ENCODE peak calls at places on chromosomes 5 and 9, in seven cellular contexts. G is ovary, N is IMR-90, B is upper lobe of left lung, A is NB4, T is transverse colon, L is prostate gland. H is an unnamed sample.

GRCh38 chr5:169803077-169803981 is 166.3 kb downstream of the DOCK2 start:
- DNase-seq in G (peak; percentile 16), N (peak; percentile 100), B (peak; percentile 49), A (peak; percentile 94), T (peak; percentile 9), L (no peak), H (no peak)

GRCh38 chr9:81266086-81266485 is 423.3 kb downstream of the TLE1 start:
- DNase-seq in G (no peak), N (peak; percentile 55), B (no peak), A (no peak), T (no peak), L (no peak), H (no peak)

GRCh38 chr9:125660557-125660956 is 46.5 kb downstream of the MAPKAP1 start:
- DNase-seq in G (no peak), N (no peak), B (no peak), A (no peak), T (no peak), L (no peak), H (no peak)

GRCh38 chr5:116947691-116948528 is 373.3 kb upstream of the SEMA6A start:
- DNase-seq in G (no peak), N (no peak), B (peak; percentile 54), A (peak; percentile 78), T (peak; percentile 77), L (peak; percentile 36), H (peak; percentile 76)

GRCh38 chr9:117258201-117258866 is 156.5 kb downstream of the ASTN2 start:
- DNase-seq in G (no peak), N (no peak), B (no peak), A (no peak), T (no peak), L (no peak), H (no peak)

GRCh38 chr9:109771084-109771483 is 8.9 kb upstream of the PALM2AKAP2 start:
- DNase-seq in G (no peak), N (peak; percentile 78), B (no peak), A (no peak), T (no peak), L (no peak), H (no peak)

GRCh38 chr9:75918154-75918553 is 27.7 kb downstream of the PCSK5 start:
- DNase-seq in G (no peak), N (no peak), B (no peak), A (no peak), T (no peak), L (no peak), H (no peak)

GRCh38 chr5:111649516-111649915 is 107.5 kb downstream of the NREP start:
- DNase-seq in G (no peak), N (no peak), B (no peak), A (no peak), T (no peak), L (no peak), H (no peak)

GRCh38 chr5:124278636-124279035 is 467.8 kb downstream of the ZNF608 start:
- DNase-seq in G (no peak), N (no peak), B (no peak), A (no peak), T (no peak), L (no peak), H (no peak)

GRCh38 chr5:165079389-165079788 is 1574.0 kb downstream of the MAT2B start:
- DNase-seq in G (no peak), N (no peak), B (no peak), A (no peak), T (no peak), L (no peak), H (no peak)

GRCh38 chr5:92641031-92641962 is 939.7 kb downstream of the NR2F1-AS1 start:
- DNase-seq in G (peak; percentile 8), N (peak; percentile 66), B (no peak), A (no peak), T (no peak), L (peak; percentile 5), H (peak; percentile 79)

GRCh38 chr5:146203872-146204192 is 427 bp downstream of the RBM27 start:
- DNase-seq in G (no peak), N (no peak), B (no peak), A (no peak), T (no peak), L (no peak), H (no peak)

DNA sequence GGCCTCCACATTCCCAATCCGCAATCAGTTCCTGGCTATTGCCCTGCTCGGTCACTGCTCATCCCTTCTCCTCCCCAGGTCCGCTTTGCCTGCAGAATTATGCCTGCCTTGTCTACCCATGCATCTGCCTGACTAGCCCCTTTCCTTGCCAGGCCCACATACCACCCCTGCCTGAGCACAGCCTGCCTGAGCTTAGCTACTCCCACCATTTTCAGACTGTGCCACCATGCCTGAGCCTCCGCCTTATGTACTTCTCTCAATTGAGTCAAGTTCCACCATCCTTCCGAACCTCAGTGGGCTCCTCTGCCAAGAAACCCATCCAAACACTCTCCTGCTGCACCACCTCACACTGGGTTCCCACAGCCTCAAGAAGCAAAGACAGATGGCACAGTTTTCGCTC is 23.3 kb downstream of the P4HA2 start:
- DNase-seq in G (no peak), N (no peak), B (no peak), A (no peak), T (no peak), L (no peak), H (no peak)
- TF ChIP-seq POLR2A in G (no peak), N (no peak), B (no peak), A (no peak), T (no peak), L (no peak), H (no peak)

GRCh38 chr5:181204561-181205401 is at the start of gene TRIM7:
- DNase-seq in G (no peak), N (peak; percentile 20), B (no peak), A (no peak), T (peak; percentile 65), L (no peak), H (no peak)
- TF ChIP-seq POLR2A in G (no peak), N (no peak), B (no peak), A (no peak), T (no peak), L (peak; percentile 45), H (no peak)

DNA sequence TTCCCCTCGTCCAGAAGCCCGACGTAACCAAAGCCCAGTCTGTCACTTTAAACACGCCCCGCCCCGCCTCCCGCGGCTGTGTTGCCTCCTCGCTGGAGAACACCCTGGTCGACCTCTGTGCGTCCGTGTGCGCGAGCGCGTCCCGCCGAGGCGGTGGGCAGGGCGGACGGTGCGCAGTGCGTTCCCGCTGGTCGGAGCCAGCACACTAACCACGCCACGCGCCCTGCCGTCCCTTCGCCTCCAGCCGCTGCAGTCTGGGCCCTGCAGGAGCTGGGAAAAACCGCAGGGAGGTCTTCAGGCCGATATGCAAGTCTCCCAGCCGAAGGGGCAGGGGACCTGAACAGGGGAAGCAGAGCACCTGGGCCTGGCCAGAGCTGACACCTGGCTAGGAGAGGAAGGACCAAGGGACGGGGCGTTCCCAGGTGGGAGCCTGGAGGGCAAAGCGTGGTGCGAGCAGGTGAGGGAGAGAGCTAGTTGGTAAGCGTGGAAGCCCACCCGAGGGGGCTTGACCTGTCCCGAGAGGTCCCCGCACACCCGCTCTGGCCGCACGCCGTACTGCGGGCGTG is 1.3 kb upstream of the PHPT1 start:
- DNase-seq in G (no peak), N (peak; percentile 73), B (peak; percentile 89), A (peak; percentile 90), T (peak; percentile 94), L (peak; percentile 64), H (peak; percentile 72)
- TF ChIP-seq POLR2A in G (no peak), N (peak; percentile 24), B (peak; percentile 78), A (peak; percentile 85), T (peak; percentile 96), L (peak; percentile 53), H (no peak)

GRCh38 chr5:177555665-177556064 is 1.3 kb upstream of the FAM193B start:
- DNase-seq in G (no peak), N (no peak), B (no peak), A (no peak), T (no peak), L (no peak), H (no peak)

GRCh38 chr5:177552839-177553455 is 1.4 kb downstream of the FAM193B start:
- DNase-seq in G (no peak), N (no peak), B (no peak), A (peak; percentile 43), T (no peak), L (no peak), H (peak; percentile 29)

GRCh38 chr5:177555228-177555627 is 865 bp upstream of the FAM193B start:
- DNase-seq in G (no peak), N (no peak), B (no peak), A (no peak), T (no peak), L (no peak), H (no peak)

GRCh38 chr5:177553671-177554429 is 513 bp downstream of the FAM193B start:
- DNase-seq in G (peak; percentile 29), N (no peak), B (peak; percentile 24), A (peak; percentile 42), T (peak; percentile 63), L (peak; percentile 21), H (no peak)

DNA sequence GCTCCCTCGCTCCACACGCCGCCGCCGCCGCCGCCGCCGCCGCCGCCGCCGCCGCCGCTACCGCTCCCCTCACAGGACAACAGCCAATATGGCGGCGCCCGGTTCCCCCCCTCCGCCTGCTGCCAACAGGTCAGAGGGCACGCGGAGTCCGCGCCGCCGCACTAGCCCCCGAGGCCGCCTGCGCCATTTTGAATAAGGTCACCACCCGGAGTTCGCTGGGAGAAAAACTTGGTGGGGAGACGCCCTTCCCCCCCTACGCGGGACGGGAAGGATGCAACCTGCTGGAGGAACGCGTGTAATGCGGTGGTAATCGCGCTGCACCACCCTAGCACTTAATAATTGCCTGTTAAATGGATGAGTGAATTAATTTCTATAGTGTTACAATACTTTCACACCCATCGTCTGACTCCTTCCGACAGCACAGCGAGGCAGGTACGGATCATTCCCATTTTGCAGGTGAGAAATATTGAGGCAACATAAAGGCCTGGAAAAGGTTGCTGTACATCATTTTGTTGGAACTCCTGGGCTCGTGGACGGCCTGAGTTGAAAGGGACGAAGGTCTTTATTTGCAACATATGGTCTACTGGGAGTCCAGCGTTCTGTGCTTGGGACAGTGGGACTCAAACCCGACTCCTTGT is at the start of gene FAM193B:
- DNase-seq in G (peak; percentile 90), N (peak; percentile 87), B (peak; percentile 95), A (peak; percentile 94), T (peak; percentile 97), L (peak; percentile 91), H (peak; percentile 85)
- TF ChIP-seq POLR2A in G (no peak), N (no peak), B (peak; percentile 44), A (no peak), T (no peak), L (peak; percentile 52), H (no peak)

DNA sequence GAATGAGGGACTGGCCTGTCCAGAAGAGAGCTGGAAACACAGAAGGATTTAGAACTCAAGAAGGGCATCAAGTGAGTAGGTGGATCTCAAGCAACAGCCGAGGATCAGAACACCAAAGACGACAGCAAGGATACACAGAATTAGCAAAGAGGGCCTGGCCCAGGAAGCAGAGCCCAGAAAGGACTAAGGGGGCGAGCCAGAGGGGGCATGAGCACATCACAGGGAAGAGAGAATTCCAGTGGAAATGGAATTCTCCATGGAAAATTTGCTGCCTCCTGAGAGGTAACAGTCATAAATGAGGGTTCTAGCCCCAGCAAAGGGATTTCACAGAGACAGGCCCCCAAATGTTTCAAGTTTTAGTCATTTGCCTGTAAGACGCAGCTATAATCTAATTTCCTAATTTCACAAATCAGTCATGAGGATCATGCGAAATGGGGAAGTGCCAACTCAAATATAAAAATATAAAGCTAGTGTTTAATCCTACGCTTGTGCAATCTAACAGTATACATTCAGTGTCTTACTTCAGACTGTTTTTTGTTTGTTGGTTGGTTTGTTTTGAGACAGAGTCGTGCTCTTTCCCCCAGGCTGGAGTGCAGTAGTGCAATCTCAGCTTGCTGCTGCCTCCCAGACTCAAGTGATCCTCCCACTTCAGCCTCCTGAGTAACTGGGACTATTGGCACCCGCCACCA is 46.7 kb downstream of the FNBP1 start:
- DNase-seq in G (no peak), N (no peak), B (no peak), A (peak; percentile 52), T (no peak), L (no peak), H (no peak)
- TF ChIP-seq POLR2A in G (no peak), N (no peak), B (no peak), A (no peak), T (no peak), L (no peak), H (no peak)

GRCh38 chr5:1785062-1785461 is 14.6 kb downstream of the MRPL36 start:
- DNase-seq in G (no peak), N (no peak), B (no peak), A (no peak), T (no peak), L (no peak), H (no peak)
- TF ChIP-seq POLR2A in G (no peak), N (no peak), B (no peak), A (no peak), T (no peak), L (no peak), H (no peak)